ENCODE peak calls at places on chromosomes 16 and 17, in seven cellular contexts. C is choroid plexus epithelial cell; K is kidney glomerular epithelial cell; U is NCI-H187 treated with DMSO at 0.1 percent for 48 hours; L is activated CD8-positive, alpha-beta memory T cell treated with anti-CD3 and anti-CD28 coated beads for 1 hour; F is neural crest cell; D is RWPE1. W is an unnamed sample.
A peak's percentile ranks its signal among the peaks of the same experiment; 100 is the strongest.

GRCh38 chr17:16215965-16216316 is 607 bp upstream of the NCOR1 start:
- DNase-seq in C (no peak), K (peak; percentile 59), U (no peak), L (peak; percentile 4), F (no peak), D (no peak), W (peak; percentile 70)

GRCh38 chr17:17836818-17837379 is at the start of gene SREBF1:
- DNase-seq in C (peak; percentile 65), K (no peak), U (no peak), L (peak; percentile 49), F (peak; percentile 55), D (peak; percentile 61), W (peak; percentile 81)

GRCh38 chr16:65833171-65833871 is 533.2 kb upstream of the CDH5 start:
- DNase-seq in C (peak; percentile 71), K (no peak), U (no peak), L (no peak), F (no peak), D (peak; percentile 45), W (no peak)

GRCh38 chr17:76678330-76678729 is 32.4 kb downstream of the MXRA7 start:
- DNase-seq in C (no peak), K (no peak), U (no peak), L (no peak), F (no peak), D (no peak), W (no peak)

GRCh38 chr17:58276423-58276822 is 4.3 kb downstream of the MPO start:
- DNase-seq in C (no peak), K (no peak), U (no peak), L (no peak), F (no peak), D (no peak), W (no peak)

GRCh38 chr17:17919169-17920107 is 52.8 kb downstream of the TOM1L2 start:
- DNase-seq in C (peak; percentile 88), K (peak; percentile 59), U (no peak), L (peak; percentile 42), F (peak; percentile 68), D (peak; percentile 76), W (no peak)

GRCh38 chr16:57711-58110 is 4.1 kb downstream of the SNRNP25 start:
- DNase-seq in C (no peak), K (no peak), U (no peak), L (no peak), F (no peak), D (no peak), W (no peak)

GRCh38 chr17:50848691-50849090 is 13.3 kb downstream of the WFIKKN2 start:
- DNase-seq in C (no peak), K (no peak), U (no peak), L (no peak), F (no peak), D (no peak), W (peak; percentile 18)

GRCh38 chr16:81261049-81261648 is 22.7 kb downstream of the BCO1 start:
- DNase-seq in C (peak; percentile 46), K (no peak), U (no peak), L (no peak), F (no peak), D (no peak), W (no peak)

W was measured in type B pancreatic cell.